ENCODE peak calls at places on chromosomes 2 and 18, in six cellular contexts. B is AG09319, Q is pancreas, N is nephron progenitor cell, J is left ventricle myocardium inferior, F is cardiac fibroblast. C is an unnamed sample.

GRCh38 chr18:75818336-75818735 is 390.8 kb upstream of the SMIM21 start:
- DNase-seq in B (no peak), Q (no peak), N (no peak), J (no peak), F (no peak), C (no peak)

GRCh38 chr2:12240216-12240615 is 476.5 kb upstream of the TRIB2 start:
- DNase-seq in B (no peak), Q (no peak), N (no peak), J (no peak), F (no peak), C (no peak)

GRCh38 chr18:73646196-73646595 is 501.4 kb downstream of the FBXO15 start:
- DNase-seq in B (no peak), Q (no peak), N (no peak), J (no peak), F (peak), C (no peak)

GRCh38 chr2:177711472-177712276 is 319.1 kb downstream of the AGPS start:
- DNase-seq in B (no peak), Q (no peak), N (peak), J (no peak), F (no peak), C (no peak)

GRCh38 chr2:64142817-64143153 is 1.4 kb downstream of the PELI1 start:
- DNase-seq in B (no peak), Q (no peak), N (no peak), J (no peak), F (no peak), C (no peak)

GRCh38 chr2:111121028-111121872 is 536 bp downstream of the BCL2L11 start:
- DNase-seq in B (no peak), Q (peak), N (peak), J (peak), F (peak), C (peak)

GRCh38 chr2:2291500-2292260 is 39.4 kb downstream of the MYT1L start:
- DNase-seq in B (no peak), Q (no peak), N (peak), J (peak), F (no peak), C (no peak)

GRCh38 chr18:76401496-76401895 is 93.5 kb downstream of the ZNF516 start:
- DNase-seq in B (no peak), Q (no peak), N (no peak), J (no peak), F (no peak), C (no peak)

GRCh38 chr18:55868909-55869308 is 280.9 kb upstream of the TCF4 start:
- DNase-seq in B (no peak), Q (no peak), N (no peak), J (no peak), F (peak), C (no peak)

GRCh38 chr2:122411231-122411630 is 655.8 kb downstream of the TSN start:
- DNase-seq in B (no peak), Q (no peak), N (no peak), J (no peak), F (no peak), C (no peak)

GRCh38 chr2:177466337-177467195 is 74.0 kb downstream of the AGPS start:
- DNase-seq in B (no peak), Q (peak), N (peak), J (no peak), F (peak), C (no peak)

GRCh38 chr2:332592-332991 is 44.7 kb upstream of the ALKAL2 start:
- DNase-seq in B (no peak), Q (no peak), N (no peak), J (no peak), F (no peak), C (no peak)

GRCh38 chr18:11808001-11808855 is 43.0 kb upstream of the CHMP1B start:
- DNase-seq in B (no peak), Q (no peak), N (no peak), J (no peak), F (peak), C (no peak)

GRCh38 chr2:70367722-70368323 is 66.0 kb upstream of the FAM136A start:
- DNase-seq in B (no peak), Q (peak), N (peak), J (no peak), F (peak), C (no peak)

GRCh38 chr18:61653823-61654551 is 238.8 kb downstream of the RNF152 start:
- DNase-seq in B (no peak), Q (no peak), N (no peak), J (no peak), F (no peak), C (no peak)

GRCh38 chr2:218166791-218167190 is at the start of gene CXCR1:
- DNase-seq in B (no peak), Q (no peak), N (no peak), J (no peak), F (no peak), C (no peak)

GRCh38 chr2:15638720-15639119 is 47.1 kb downstream of the DDX1 start:
- DNase-seq in B (no peak), Q (no peak), N (no peak), J (no peak), F (peak), C (no peak)

GRCh38 chr2:136901732-136902131 is 136.4 kb downstream of the THSD7B start:
- DNase-seq in B (no peak), Q (no peak), N (no peak), J (no peak), F (no peak), C (no peak)

GRCh38 chr2:64362562-64363026 is 91.4 kb upstream of the LGALSL start:
- DNase-seq in B (no peak), Q (no peak), N (no peak), J (no peak), F (no peak), C (no peak)

GRCh38 chr2:71101656-71102055 is 28.4 kb downstream of the MCEE start:
- DNase-seq in B (peak), Q (no peak), N (no peak), J (no peak), F (peak), C (no peak)

GRCh38 chr2:188890755-188891154 is 83.4 kb upstream of the COL3A1 start:
- DNase-seq in B (no peak), Q (peak), N (no peak), J (no peak), F (no peak), C (no peak)

GRCh38 chr2:53475766-53476165 is 291.8 kb upstream of the CHAC2 start:
- DNase-seq in B (no peak), Q (no peak), N (no peak), J (no peak), F (no peak), C (no peak)

GRCh38 chr18:54260376-54261072 is 8.8 kb upstream of the POLI start:
- DNase-seq in B (no peak), Q (no peak), N (no peak), J (no peak), F (peak), C (no peak)

GRCh38 chr2:136305517-136306192 is 187.7 kb upstream of the CXCR4 start:
- DNase-seq in B (no peak), Q (no peak), N (no peak), J (no peak), F (no peak), C (no peak)

GRCh38 chr18:14961991-14962390 is 214.0 kb downstream of the ANKRD30B start:
- DNase-seq in B (no peak), Q (no peak), N (no peak), J (no peak), F (no peak), C (no peak)

GRCh38 chr2:40343904-40344303 is 108.0 kb downstream of the SLC8A1 start:
- DNase-seq in B (no peak), Q (no peak), N (no peak), J (no peak), F (peak), C (no peak)

GRCh38 chr2:171272039-171272438 is 111.3 kb upstream of the TLK1 start:
- DNase-seq in B (peak), Q (no peak), N (no peak), J (no peak), F (peak), C (no peak)

GRCh38 chr2:152189622-152190495 is 14.3 kb upstream of the STAM2 start:
- DNase-seq in B (peak), Q (no peak), N (peak), J (no peak), F (peak), C (no peak)

GRCh38 chr2:35714883-35715282 is 640.7 kb upstream of the CRIM1 start:
- DNase-seq in B (no peak), Q (no peak), N (no peak), J (no peak), F (peak), C (no peak)

GRCh38 chr2:86627550-86627949 is 3.9 kb upstream of the RNF103 start:
- DNase-seq in B (no peak), Q (no peak), N (no peak), J (no peak), F (no peak), C (no peak)

GRCh38 chr2:178908810-178909209 is 101.6 kb upstream of the TTN start:
- DNase-seq in B (no peak), Q (no peak), N (no peak), J (no peak), F (no peak), C (no peak)

GRCh38 chr2:178912416-178913056 is 105.3 kb upstream of the TTN start:
- DNase-seq in B (no peak), Q (no peak), N (no peak), J (no peak), F (peak), C (no peak)

GRCh38 chr2:178905266-178905665 is 98.0 kb upstream of the TTN start:
- DNase-seq in B (no peak), Q (no peak), N (no peak), J (no peak), F (no peak), C (no peak)

GRCh38 chr2:178910005-178910404 is 102.8 kb upstream of the TTN start:
- DNase-seq in B (no peak), Q (no peak), N (no peak), J (no peak), F (no peak), C (no peak)

GRCh38 chr2:178909507-178909906 is 102.3 kb upstream of the TTN start:
- DNase-seq in B (no peak), Q (no peak), N (no peak), J (no peak), F (no peak), C (no peak)
- TF ChIP-seq CTCF in B (no peak), Q (no peak), N (no peak), J (no peak), F (no peak), C (no peak)

GRCh38 chr2:78861546-78861945 is 164.0 kb upstream of the REG3G start:
- DNase-seq in B (no peak), Q (no peak), N (no peak), J (no peak), F (peak), C (no peak)
- TF ChIP-seq CTCF in B (no peak), Q (peak), N (peak), J (no peak), F (peak), C (no peak)

DNA sequence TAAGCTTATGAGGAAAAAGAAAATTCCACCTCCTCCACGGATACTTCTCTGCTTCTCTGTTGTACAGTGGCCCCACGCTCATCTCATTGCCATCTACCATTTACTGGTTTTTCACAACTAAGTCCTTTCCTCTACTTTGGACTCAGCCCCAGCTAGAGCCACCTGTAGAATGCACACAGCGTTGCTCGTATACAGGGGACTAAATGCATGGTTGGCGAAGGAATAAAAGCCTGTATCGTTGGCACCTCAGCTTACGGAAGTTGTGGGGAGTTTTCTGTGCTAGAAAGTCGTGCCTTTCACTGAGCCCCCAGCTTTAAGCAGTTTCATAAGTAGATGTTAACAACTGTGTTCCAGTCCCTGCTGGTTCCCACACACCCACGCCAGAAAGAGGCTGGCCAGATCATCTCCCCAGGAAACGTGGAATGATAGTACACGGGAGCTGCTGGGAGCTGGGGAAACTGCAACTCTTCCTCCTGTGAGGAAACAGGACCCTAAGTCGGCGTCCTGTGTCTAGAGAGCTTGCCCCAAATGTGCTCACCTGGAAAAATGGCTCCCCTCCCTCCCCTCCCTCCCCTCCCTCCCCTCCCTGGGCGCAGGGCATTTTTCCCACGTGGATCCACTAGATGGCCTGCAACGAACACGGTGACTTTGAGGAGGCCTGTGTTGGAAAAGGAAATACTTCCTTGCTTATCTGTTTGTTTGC is 43.7 kb upstream of the RFX8 start:
- DNase-seq in B (no peak), Q (no peak), N (peak), J (peak), F (peak), C (no peak)
- TF ChIP-seq CTCF in B (peak), Q (peak), N (no peak), J (peak), F (peak), C (no peak)

DNA sequence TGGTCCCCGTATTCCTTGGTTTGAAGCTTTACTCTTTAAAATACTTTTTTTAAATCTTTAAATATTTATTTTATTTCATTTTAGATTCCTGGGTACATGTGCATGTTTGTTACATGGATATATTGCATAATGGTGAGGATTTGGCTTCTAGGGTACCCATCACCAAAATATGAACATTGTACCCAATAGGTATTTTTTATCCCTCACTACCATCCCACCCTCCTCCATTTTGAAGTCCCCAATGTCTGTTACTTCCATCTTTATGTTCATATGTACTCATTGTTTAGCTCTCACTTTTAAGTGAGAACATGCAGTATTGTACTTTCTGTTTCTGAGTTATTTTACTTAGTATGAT is 59.5 kb upstream of the IL1RL1 start:
- DNase-seq in B (no peak), Q (no peak), N (no peak), J (no peak), F (no peak), C (no peak)
- TF ChIP-seq CTCF in B (no peak), Q (no peak), N (no peak), J (no peak), F (no peak), C (no peak)

GRCh38 chr2:19348692-19349091 is 9.7 kb downstream of the OSR1 start:
- DNase-seq in B (no peak), Q (no peak), N (no peak), J (no peak), F (no peak), C (no peak)

GRCh38 chr2:19350678-19351401 is 7.6 kb downstream of the OSR1 start:
- DNase-seq in B (no peak), Q (no peak), N (no peak), J (no peak), F (no peak), C (no peak)

GRCh38 chr2:19346983-19347618 is 11.3 kb downstream of the OSR1 start:
- DNase-seq in B (no peak), Q (no peak), N (no peak), J (no peak), F (no peak), C (no peak)

GRCh38 chr2:19349911-19350677 is 8.3 kb downstream of the OSR1 start:
- DNase-seq in B (no peak), Q (peak), N (peak), J (peak), F (peak), C (no peak)

GRCh38 chr2:19347619-19348562 is 10.5 kb downstream of the OSR1 start:
- DNase-seq in B (peak), Q (peak), N (peak), J (peak), F (peak), C (peak)
- TF ChIP-seq CTCF in B (no peak), Q (no peak), N (no peak), J (no peak), F (no peak), C (no peak)

C was measured in activated B cell treated with CpG ODN at 0.5 μM for 24 hours.